ENCODE peak calls at places on chromosome 1, in five cellular contexts. G is tibial artery, M is GM23338, F is brain microvascular endothelial cell, N is heart right ventricle. W is an unnamed sample.

GRCh38 chr1:23960291-23960718 is 677 bp downstream of the PNRC2 start:
- DNase-seq in G (no peak), M (no peak), F (no peak), N (no peak), W (no peak)

GRCh38 chr1:25019351-25020172 is 89.5 kb upstream of the RUNX3 start:
- DNase-seq in G (no peak), M (no peak), F (no peak), N (no peak), W (no peak)

GRCh38 chr1:226687476-226687875 is 51.6 kb downstream of the ITPKB start:
- DNase-seq in G (no peak), M (no peak), F (no peak), N (no peak), W (no peak)

GRCh38 chr1:117842408-117843170 is 86.8 kb downstream of the GDAP2 start:
- DNase-seq in G (no peak), M (peak; percentile 73), F (peak; percentile 27), N (no peak), W (no peak)

GRCh38 chr1:158180741-158181576 is at the start of gene CD1D:
- DNase-seq in G (peak; percentile 42), M (peak; percentile 74), F (no peak), N (peak; percentile 44), W (no peak)

GRCh38 chr1:15771836-15772516 is 13.4 kb downstream of the FBLIM1 start:
- DNase-seq in G (no peak), M (no peak), F (no peak), N (no peak), W (no peak)

GRCh38 chr1:241161188-241161689 is 195.8 kb downstream of the RGS7 start:
- DNase-seq in G (no peak), M (no peak), F (no peak), N (no peak), W (no peak)

GRCh38 chr1:52693843-52694242 is 4.3 kb downstream of the COA7 start:
- DNase-seq in G (no peak), M (no peak), F (no peak), N (no peak), W (no peak)

GRCh38 chr1:67970088-67970487 is 80.3 kb downstream of the DIRAS3 start:
- DNase-seq in G (no peak), M (no peak), F (peak; percentile 81), N (no peak), W (peak; percentile 85)

GRCh38 chr1:237953238-237953637 is 62.5 kb upstream of the ZP4 start:
- DNase-seq in G (no peak), M (peak; percentile 55), F (no peak), N (no peak), W (no peak)

GRCh38 chr1:169890761-169891538 is 2.7 kb downstream of the SCYL3 start:
- DNase-seq in G (no peak), M (peak; percentile 16), F (no peak), N (no peak), W (no peak)

GRCh38 chr1:85406887-85407593 is 57.9 kb downstream of the DDAH1 start:
- DNase-seq in G (peak; percentile 48), M (no peak), F (peak; percentile 92), N (peak; percentile 46), W (peak; percentile 92)

GRCh38 chr1:209993061-209993830 is 55.2 kb downstream of the SYT14 start:
- DNase-seq in G (no peak), M (no peak), F (no peak), N (no peak), W (peak; percentile 8)

GRCh38 chr1:22537441-22538139 is 25.7 kb upstream of the EPHA8 start:
- DNase-seq in G (no peak), M (no peak), F (no peak), N (no peak), W (no peak)

GRCh38 chr1:33836911-33837310 is 27.0 kb upstream of the HMGB4 start:
- DNase-seq in G (no peak), M (no peak), F (no peak), N (no peak), W (no peak)

GRCh38 chr1:94334156-94334555 is 84.0 kb upstream of the ABCD3 start:
- DNase-seq in G (no peak), M (no peak), F (no peak), N (no peak), W (no peak)

GRCh38 chr1:234605983-234606730 is 3.8 kb downstream of the IRF2BP2 start:
- DNase-seq in G (no peak), M (no peak), F (no peak), N (peak; percentile 53), W (no peak)

GRCh38 chr1:203954788-203955552 is 93.6 kb downstream of the SNRPE start:
- DNase-seq in G (no peak), M (peak; percentile 6), F (no peak), N (no peak), W (no peak)

GRCh38 chr1:199619202-199619601 is 408.3 kb upstream of the NR5A2 start:
- DNase-seq in G (no peak), M (peak; percentile 10), F (no peak), N (no peak), W (no peak)

GRCh38 chr1:245197911-245198379 is 43.2 kb downstream of the KIF26B start:
- DNase-seq in G (no peak), M (no peak), F (peak; percentile 39), N (no peak), W (peak; percentile 10)

GRCh38 chr1:95006681-95007080 is 66.1 kb downstream of the ALG14 start:
- DNase-seq in G (no peak), M (no peak), F (no peak), N (no peak), W (peak; percentile 76)

GRCh38 chr1:197725975-197726374 is 49.3 kb downstream of the DENND1B start:
- DNase-seq in G (no peak), M (no peak), F (no peak), N (no peak), W (no peak)

GRCh38 chr1:1041873-1042272 is 22.0 kb downstream of the AGRN start:
- DNase-seq in G (no peak), M (no peak), F (no peak), N (no peak), W (no peak)

GRCh38 chr1:92708368-92708950 is 76.4 kb downstream of the EVI5 start:
- DNase-seq in G (no peak), M (no peak), F (no peak), N (no peak), W (no peak)

DNA sequence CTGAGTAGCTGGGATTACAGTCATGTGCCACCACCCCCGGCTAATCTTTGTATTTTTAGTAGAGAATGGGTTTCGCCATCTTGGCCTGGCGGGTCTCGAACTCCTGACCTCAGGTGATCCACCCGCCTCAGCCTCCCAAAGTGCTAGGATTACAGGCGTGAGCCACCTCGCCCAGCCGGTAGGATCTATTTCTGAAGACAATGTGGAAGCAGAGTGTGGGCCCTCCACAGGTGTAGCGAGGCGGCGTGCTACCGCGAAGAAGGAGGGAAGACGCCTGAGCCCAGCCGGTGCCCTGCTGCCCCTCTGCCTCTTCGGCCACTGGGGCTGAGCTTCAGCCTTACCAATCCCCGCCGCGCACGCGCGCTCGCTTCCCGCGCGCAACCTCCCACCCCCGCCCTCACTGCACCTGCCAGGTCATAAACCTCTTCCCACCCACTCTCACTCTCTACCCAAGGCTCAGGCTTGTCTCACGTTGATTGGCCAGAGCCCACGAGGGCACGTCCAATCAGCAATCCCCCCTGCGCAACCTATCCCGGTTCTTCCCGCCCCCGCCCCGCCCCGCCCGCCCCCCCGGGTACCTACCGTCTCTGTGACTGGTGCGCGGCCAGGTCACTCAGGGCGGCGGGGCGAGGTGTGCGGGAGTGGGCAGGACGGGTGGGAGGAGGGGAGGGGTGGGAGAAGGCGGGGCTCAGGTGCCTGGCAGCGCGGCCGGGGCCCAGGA is 409 bp upstream of the HOOK1 start:
- DNase-seq in G (peak; percentile 25), M (peak; percentile 94), F (no peak), N (peak; percentile 48), W (no peak)
- H3K4me3 ChIP-seq in G (peak overlapping the region; percentile 50), M (peak overlapping the region; percentile 72), F (peak overlapping the region; percentile 20), N (peak overlapping the region; percentile 57), W (no peak overlapping the region)

GRCh38 chr1:208119225-208119606 is 125.0 kb downstream of the PLXNA2 start:
- DNase-seq in G (no peak), M (no peak), F (no peak), N (no peak), W (no peak)

GRCh38 chr1:208118306-208118705 is 125.9 kb downstream of the PLXNA2 start:
- DNase-seq in G (no peak), M (no peak), F (no peak), N (no peak), W (no peak)

GRCh38 chr1:208117817-208118216 is 126.4 kb downstream of the PLXNA2 start:
- DNase-seq in G (no peak), M (no peak), F (no peak), N (no peak), W (no peak)

GRCh38 chr1:208115924-208116614 is 128.1 kb downstream of the PLXNA2 start:
- DNase-seq in G (no peak), M (peak; percentile 21), F (no peak), N (no peak), W (no peak)

DNA sequence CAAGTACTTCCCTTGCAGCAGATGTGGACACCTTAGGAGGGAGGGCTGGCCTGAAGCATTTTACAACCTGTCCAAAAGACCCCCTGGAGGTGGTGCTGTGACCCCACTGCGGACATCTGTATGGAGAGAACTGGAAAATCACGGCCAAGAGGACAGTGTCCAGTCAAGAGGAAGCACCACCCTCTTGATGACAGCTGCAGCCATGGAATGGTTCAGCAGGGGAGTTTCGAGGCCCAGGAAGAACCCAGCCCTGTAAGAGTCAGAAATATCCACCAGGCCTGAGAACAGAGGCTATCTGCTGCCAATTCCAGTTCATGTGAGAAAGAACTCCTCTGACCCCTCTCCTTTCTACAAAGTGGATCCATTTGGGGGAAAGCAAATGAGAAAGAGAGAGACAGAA is 126.8 kb downstream of the PLXNA2 start:
- DNase-seq in G (no peak), M (no peak), F (no peak), N (no peak), W (no peak)
- TF ChIP-seq CTCF in G (no peak), M (no peak), F (no peak), N (no peak), W (no peak)

DNA sequence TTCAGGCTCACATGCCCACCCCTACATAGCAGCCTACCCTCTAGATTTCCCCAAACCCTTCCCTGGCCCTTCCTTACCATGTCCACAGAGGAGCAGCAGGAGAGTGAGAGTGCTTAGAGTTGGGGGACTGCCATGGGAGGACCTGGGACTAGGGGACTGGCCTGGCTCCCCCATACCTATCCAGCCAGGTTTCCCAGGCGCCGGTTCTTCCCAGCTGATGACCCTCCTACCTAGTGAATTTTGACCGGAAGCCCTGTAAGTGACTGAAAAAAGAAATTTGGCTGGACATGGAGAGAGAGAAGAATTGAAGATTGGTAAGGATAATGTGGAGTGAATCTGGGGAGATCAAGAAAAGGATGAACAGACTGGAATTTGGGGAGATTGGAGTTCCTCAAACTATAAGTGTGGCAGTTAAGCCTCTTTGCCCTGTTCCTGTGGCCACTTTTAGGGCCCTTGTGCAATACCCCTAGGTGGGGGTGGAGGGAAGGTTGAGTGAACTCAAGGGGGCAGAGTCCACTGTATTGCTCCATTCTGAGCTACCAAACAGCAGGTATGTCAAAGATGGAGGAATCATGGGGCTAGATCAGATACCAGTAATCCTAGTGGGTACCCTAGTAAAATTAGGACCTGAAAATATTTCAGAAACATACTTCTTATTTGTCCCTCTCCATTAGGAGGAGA is 1.3 kb downstream of the HJV start:
- DNase-seq in G (no peak), M (peak; percentile 27), F (no peak), N (no peak), W (no peak)
- H3K4me3 ChIP-seq in G (no peak overlapping the region), M (peak overlapping the region; percentile 67), F (no peak overlapping the region), N (peak overlapping the region; percentile 42), W (no peak overlapping the region)

DNA sequence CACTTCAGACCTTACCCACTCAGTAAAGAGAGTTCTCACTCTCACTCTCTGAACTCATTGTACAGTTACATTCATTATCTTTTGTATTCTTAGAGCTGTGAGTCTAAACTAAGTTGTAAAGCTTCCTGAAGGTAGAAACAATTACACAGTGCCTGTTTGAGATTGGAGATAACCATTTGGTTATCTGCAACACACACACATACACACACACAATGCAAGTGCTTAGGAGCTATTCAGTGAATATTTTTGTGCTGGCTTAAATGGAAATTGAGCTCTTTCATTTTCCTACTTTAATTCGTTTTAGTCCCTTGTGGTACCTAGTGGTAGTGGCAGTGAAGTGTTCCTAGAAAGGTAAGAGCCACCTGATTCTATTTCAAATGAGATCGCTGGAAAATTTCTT is 19.9 kb downstream of the KPNA6 start:
- DNase-seq in G (no peak), M (peak; percentile 33), F (no peak), N (no peak), W (no peak)
- TF ChIP-seq CTCF in G (no peak), M (no peak), F (no peak), N (no peak), W (no peak)